ENCODE peak calls at places on chromosomes 1 and 21, in seven cellular contexts. Q is naive thymus-derived CD4-positive, alpha-beta T cell; K is fibroblast of lung; V is brain microvascular endothelial cell; R is endodermal cell; F is RWPE2; J is psoas muscle. A is an unnamed sample.

GRCh38 chr1:200183637-200184036 is 156.1 kb downstream of the NR5A2 start:
- DNase-seq in Q (no peak), K (no peak), V (no peak), R (no peak), F (no peak), J (no peak), A (no peak)

GRCh38 chr1:232472485-232473041 is 157.4 kb downstream of the SIPA1L2 start:
- DNase-seq in Q (no peak), K (peak; percentile 79), V (peak; percentile 26), R (no peak), F (no peak), J (no peak), A (no peak)

GRCh38 chr21:45894107-45894810 is 87.3 kb upstream of the COL6A1 start:
- DNase-seq in Q (no peak), K (peak; percentile 81), V (peak; percentile 53), R (no peak), F (no peak), J (peak; percentile 73), A (no peak)

GRCh38 chr1:6936308-6936675 is 151.0 kb downstream of the CAMTA1 start:
- DNase-seq in Q (no peak), K (no peak), V (no peak), R (no peak), F (no peak), J (no peak), A (no peak)

GRCh38 chr1:44568128-44568900 is 106.0 kb downstream of the TMEM53 start:
- DNase-seq in Q (no peak), K (no peak), V (no peak), R (no peak), F (no peak), J (no peak), A (no peak)

GRCh38 chr1:31155216-31155806 is 84.4 kb downstream of the NKAIN1 start:
- DNase-seq in Q (peak; percentile 41), K (peak; percentile 71), V (peak; percentile 39), R (no peak), F (peak; percentile 71), J (peak; percentile 79), A (peak; percentile 46)

GRCh38 chr1:32101233-32101681 is 6.6 kb upstream of the KPNA6 start:
- DNase-seq in Q (no peak), K (peak; percentile 66), V (peak; percentile 42), R (no peak), F (no peak), J (no peak), A (no peak)

GRCh38 chr1:50700226-50701020 is 259.6 kb downstream of the FAF1 start:
- DNase-seq in Q (no peak), K (peak; percentile 17), V (no peak), R (peak; percentile 88), F (no peak), J (no peak), A (no peak)

GRCh38 chr1:150875197-150876110 is 945 bp downstream of the ARNT start:
- DNase-seq in Q (no peak), K (no peak), V (no peak), R (no peak), F (no peak), J (no peak), A (no peak)

GRCh38 chr1:53629101-53629691 is 109.8 kb downstream of the GLIS1 start:
- DNase-seq in Q (no peak), K (no peak), V (no peak), R (peak; percentile 32), F (no peak), J (no peak), A (no peak)

GRCh38 chr1:77282187-77282865 is 507 bp downstream of the AK5 start:
- DNase-seq in Q (peak; percentile 53), K (peak; percentile 22), V (no peak), R (peak; percentile 83), F (peak; percentile 42), J (no peak), A (peak; percentile 3)

GRCh38 chr21:41974752-41975053 is 20.9 kb upstream of the C2CD2 start:
- DNase-seq in Q (no peak), K (no peak), V (no peak), R (no peak), F (no peak), J (no peak), A (no peak)

GRCh38 chr1:27142464-27142863 is 12.5 kb downstream of the SLC9A1 start:
- DNase-seq in Q (no peak), K (no peak), V (no peak), R (no peak), F (peak; percentile 91), J (no peak), A (no peak)

GRCh38 chr1:109501644-109502367 is 7.7 kb downstream of the AMIGO1 start:
- DNase-seq in Q (no peak), K (no peak), V (no peak), R (no peak), F (no peak), J (no peak), A (no peak)

GRCh38 chr1:43184388-43184787 is 12.3 kb downstream of the CFAP57 start:
- DNase-seq in Q (no peak), K (no peak), V (no peak), R (no peak), F (no peak), J (no peak), A (no peak)

GRCh38 chr1:215631489-215631888 is 64.4 kb downstream of the KCTD3 start:
- DNase-seq in Q (no peak), K (peak; percentile 14), V (peak; percentile 13), R (no peak), F (no peak), J (peak; percentile 48), A (no peak)

GRCh38 chr1:53372501-53372951 is 44.7 kb upstream of the LRP8 start:
- DNase-seq in Q (no peak), K (no peak), V (no peak), R (peak; percentile 43), F (peak; percentile 22), J (no peak), A (no peak)

GRCh38 chr1:16212251-16212961 is at the start of gene ARHGEF19:
- DNase-seq in Q (no peak), K (no peak), V (no peak), R (peak; percentile 91), F (no peak), J (no peak), A (no peak)

DNA sequence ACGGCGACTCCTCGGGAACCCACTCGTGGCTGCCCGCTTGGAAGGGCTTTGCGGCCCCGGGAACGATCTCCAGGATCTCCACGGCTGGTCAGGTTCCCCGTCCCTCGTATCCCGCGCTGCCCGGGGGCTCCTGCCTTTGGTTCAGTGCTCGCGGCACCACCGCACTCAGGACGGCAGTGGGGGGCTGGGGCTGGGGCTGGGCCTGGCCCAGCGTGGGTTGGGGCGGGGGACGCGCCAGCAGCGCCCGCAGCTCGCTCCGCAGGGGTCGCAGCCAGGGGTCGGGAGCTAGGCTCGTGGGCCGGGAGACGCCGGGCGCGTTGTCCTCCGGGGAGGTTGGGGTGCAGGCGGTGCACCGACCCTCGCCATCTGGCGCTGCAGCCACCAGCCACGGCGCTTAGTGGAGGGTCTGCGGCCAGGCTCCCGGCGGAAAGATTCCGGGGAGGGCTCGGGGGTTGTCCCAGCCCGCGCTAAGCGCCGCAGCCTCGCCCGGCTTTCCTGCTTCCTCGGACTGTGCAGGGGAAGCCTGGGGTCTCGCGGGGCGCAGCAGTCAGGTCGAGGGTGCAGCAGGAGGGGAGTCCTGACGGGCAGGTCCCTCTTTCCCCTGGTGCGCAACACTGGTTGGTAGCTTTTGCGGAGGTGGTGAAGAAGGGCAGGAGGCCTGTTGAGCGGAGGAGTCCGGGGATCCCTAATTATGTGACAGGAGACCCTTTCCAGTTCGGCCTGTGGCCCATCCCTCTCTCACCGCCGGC is 9.0 kb downstream of the SIM2 start:
- DNase-seq in Q (no peak), K (no peak), V (no peak), R (peak; percentile 68), F (no peak), J (no peak), A (no peak)
- H3K27me3 ChIP-seq in Q (no peaks in the 10 kb centered on the region), K (peaks cover 93% of the 10 kb centered on the region), V (peaks cover 95% of the 10 kb centered on the region), R (peaks cover 100% of the 10 kb centered on the region), F (no peaks in the 10 kb centered on the region), J (peaks cover 59% of the 10 kb centered on the region), A (peaks cover 29% of the 10 kb centered on the region)

GRCh38 chr1:175527773-175528172 is 215.6 kb downstream of the TNR start:
- DNase-seq in Q (no peak), K (no peak), V (no peak), R (no peak), F (no peak), J (no peak), A (no peak)
- H3K27me3 ChIP-seq in Q (no peaks in the 10 kb centered on the region), K (no peaks in the 10 kb centered on the region), V (no peaks in the 10 kb centered on the region), R (no peaks in the 10 kb centered on the region), F (peaks cover under 1% of the 10 kb centered on the region), J (no peaks in the 10 kb centered on the region), A (peaks cover 4% of the 10 kb centered on the region)

DNA sequence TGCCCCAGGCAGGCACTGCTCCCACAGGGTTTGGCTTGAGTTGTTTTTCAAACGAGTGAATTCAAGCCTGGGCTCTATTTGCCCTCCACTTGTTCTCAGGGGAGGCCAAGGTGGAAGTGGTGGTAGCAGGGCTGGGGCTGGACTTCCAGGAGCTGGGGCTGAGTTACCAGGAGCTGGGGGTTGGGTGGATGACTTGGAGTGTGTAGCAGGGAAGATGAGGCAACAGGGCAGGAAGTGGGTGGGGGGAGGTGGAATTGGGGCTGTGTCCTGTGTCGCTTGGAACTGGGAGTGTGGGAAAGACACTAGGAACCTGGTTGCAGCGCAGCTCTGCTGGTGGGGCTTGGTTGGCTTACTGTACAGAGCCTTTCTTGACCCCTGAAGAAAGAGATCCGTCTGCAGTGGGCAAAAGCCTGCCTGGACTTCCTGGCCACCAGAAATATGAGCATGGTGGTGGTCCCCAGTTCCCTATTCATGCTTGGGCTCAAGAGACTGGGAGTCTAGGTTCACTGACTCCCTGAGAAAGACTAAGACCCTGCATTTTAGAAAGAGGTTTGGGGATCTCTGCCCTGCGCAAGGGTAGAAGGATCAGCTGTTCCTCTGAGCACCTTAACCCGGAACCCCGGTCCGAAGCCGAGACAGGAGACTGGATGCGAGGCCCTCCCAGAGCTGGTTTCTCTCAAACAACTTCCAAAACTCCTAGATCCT is 3.1 kb downstream of the TFAP2E start:
- DNase-seq in Q (no peak), K (no peak), V (no peak), R (no peak), F (no peak), J (no peak), A (no peak)
- H3K27me3 ChIP-seq in Q (no peaks in the 10 kb centered on the region), K (peaks cover 13% of the 10 kb centered on the region), V (peaks cover 34% of the 10 kb centered on the region), R (peaks cover 76% of the 10 kb centered on the region), F (no peaks in the 10 kb centered on the region), J (peaks cover 36% of the 10 kb centered on the region), A (no peaks in the 10 kb centered on the region)

GRCh38 chr1:230987446-230987845 is 8.6 kb downstream of the ARV1 start:
- DNase-seq in Q (no peak), K (no peak), V (no peak), R (no peak), F (no peak), J (no peak), A (no peak)

GRCh38 chr1:230982698-230983097 is 3.8 kb downstream of the ARV1 start:
- DNase-seq in Q (no peak), K (peak; percentile 67), V (peak; percentile 20), R (no peak), F (no peak), J (no peak), A (no peak)

GRCh38 chr1:230983811-230984210 is 4.9 kb downstream of the ARV1 start:
- DNase-seq in Q (no peak), K (no peak), V (no peak), R (no peak), F (no peak), J (no peak), A (no peak)

GRCh38 chr1:230986976-230987375 is 8.1 kb downstream of the ARV1 start:
- DNase-seq in Q (no peak), K (peak; percentile 83), V (peak; percentile 83), R (no peak), F (no peak), J (no peak), A (no peak)

DNA sequence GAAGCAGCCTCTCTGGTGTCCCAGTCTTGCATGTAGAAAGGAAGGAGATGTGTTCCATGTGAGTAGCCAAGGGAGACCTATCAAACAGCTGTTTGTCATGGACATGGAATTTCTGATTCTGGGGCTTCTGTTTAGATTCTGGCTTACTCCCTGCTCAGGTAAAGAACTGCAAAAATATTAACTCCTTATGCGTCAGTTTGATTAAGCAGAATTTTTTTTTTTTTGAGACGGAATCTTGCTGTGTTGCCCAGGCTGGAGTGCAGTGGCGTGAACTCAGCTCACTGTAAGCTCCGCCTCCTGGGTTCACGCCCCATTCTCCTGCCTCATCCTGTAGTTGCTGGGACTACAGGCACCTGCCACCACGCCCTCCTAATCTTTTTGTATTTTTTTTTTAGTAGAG is 6.8 kb downstream of the ARV1 start:
- DNase-seq in Q (no peak), K (no peak), V (no peak), R (no peak), F (no peak), J (no peak), A (no peak)
- H3K27me3 ChIP-seq in Q (no peaks in the 10 kb centered on the region), K (no peaks in the 10 kb centered on the region), V (no peaks in the 10 kb centered on the region), R (no peaks in the 10 kb centered on the region), F (no peaks in the 10 kb centered on the region), J (no peaks in the 10 kb centered on the region), A (no peaks in the 10 kb centered on the region)